ENCODE peak calls at places on chromosomes 12 and 14, in five cellular contexts. R is mammary epithelial cell, L is A549, G is breast epithelium, F is stomach. A is an unnamed sample.

GRCh38 chr12:6769681-6770080 is 2.6 kb upstream of the LAG3 start:
- DNase-seq in L (no peak), F (no peak), R (no peak), G (no peak), A (no peak)

GRCh38 chr12:52320784-52321400 is at the start of gene KRT83:
- DNase-seq in L (no peak), R (no peak), G (no peak), F (no peak), A (no peak)

GRCh38 chr12:132450391-132451171 is 39.4 kb upstream of the FBRSL1 start:
- DNase-seq in L (no peak), R (no peak), F (no peak), G (no peak), A (no peak)

GRCh38 chr14:65156568-65157366 is 54.5 kb upstream of the MAX start:
- DNase-seq in R (peak), F (no peak), L (no peak), G (no peak), A (peak)

GRCh38 chr12:105721051-105721825 is 390.7 kb downstream of the C12orf75 start:
- DNase-seq in G (no peak), R (no peak), F (no peak), L (no peak), A (no peak)

GRCh38 chr14:96754162-96754844 is 42.9 kb upstream of the VRK1 start:
- DNase-seq in G (no peak), L (peak), R (peak), F (no peak), A (no peak)

GRCh38 chr14:103562135-103562384 is 397 bp downstream of the BAG5 start:
- DNase-seq in L (no peak), F (no peak), R (no peak), G (no peak), A (no peak)

GRCh38 chr12:106044773-106045172 is 94.0 kb downstream of the NUAK1 start:
- DNase-seq in G (no peak), L (peak), R (no peak), F (no peak), A (peak)

GRCh38 chr12:28767836-28768348 is 381.2 kb upstream of the FAR2 start:
- DNase-seq in F (no peak), L (no peak), G (no peak), R (no peak), A (peak)

GRCh38 chr14:105248368-105249174 is at the start of gene BTBD6:
- DNase-seq in F (peak), G (peak), R (peak), L (peak), A (peak)

GRCh38 chr12:2082321-2082720 is 29.5 kb downstream of the CACNA1C start:
- DNase-seq in R (no peak), G (no peak), L (no peak), F (no peak), A (no peak)

GRCh38 chr14:49861581-49861922 is 9.0 kb upstream of the NEMF start:
- DNase-seq in F (peak), L (peak), R (peak), G (peak), A (peak)

GRCh38 chr12:9707864-9708808 is 24.8 kb downstream of the CLECL1 start:
- DNase-seq in F (peak), R (peak), L (peak), G (no peak), A (peak)

GRCh38 chr12:59719701-59720100 is 123.9 kb downstream of the SLC16A7 start:
- DNase-seq in R (no peak), F (no peak), G (no peak), L (no peak), A (no peak)

GRCh38 chr12:126534495-126534894 is 1469.3 kb downstream of the AACS start:
- DNase-seq in G (no peak), L (no peak), R (no peak), F (no peak), A (no peak)

GRCh38 chr12:111406474-111407370 is 999 bp downstream of the SH2B3 start:
- DNase-seq in F (no peak), L (no peak), R (no peak), G (no peak), A (no peak)

DNA sequence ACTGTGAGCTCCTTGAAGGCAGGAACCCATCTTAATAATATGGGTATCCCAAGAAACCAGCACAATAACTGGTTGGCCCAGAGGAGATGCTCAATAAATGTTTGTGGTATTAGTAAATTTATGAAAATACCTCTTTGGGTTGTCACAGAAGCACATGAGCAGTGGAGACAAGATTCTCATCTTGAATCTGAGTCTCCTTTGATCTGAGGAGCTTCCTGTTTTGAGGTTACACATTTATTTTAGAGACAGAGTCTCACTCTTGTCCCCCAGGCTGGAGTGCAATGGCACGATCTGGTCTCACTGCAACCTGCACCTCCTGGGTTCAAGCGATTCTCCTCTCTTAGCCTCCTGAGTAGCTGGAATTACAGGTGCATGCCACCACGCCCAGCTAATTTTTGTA is 247.4 kb downstream of the NRXN3 start:
- DNase-seq in F (no peak), G (no peak), R (no peak), L (no peak), A (no peak)
- TF ChIP-seq CTCF in F (no peak), G (no peak), R (no peak), L (no peak), A (no peak)

GRCh38 chr12:32390572-32391219 is 8.7 kb upstream of the FGD4 start:
- DNase-seq in R (no peak), L (peak), F (peak), G (no peak), A (peak)
- H3K4me3 ChIP-seq in R (peak), L (peak), F (peak), G (peak), A (peak)

GRCh38 chr12:18320976-18321375 is 59.7 kb downstream of the PIK3C2G start:
- DNase-seq in L (no peak), R (no peak), G (no peak), F (no peak), A (no peak)
- TF ChIP-seq CTCF in L (no peak), R (no peak), G (no peak), F (no peak), A (no peak)

GRCh38 chr14:50978521-50978871 is 34.2 kb upstream of the PYGL start:
- DNase-seq in R (no peak), L (no peak), G (no peak), F (no peak), A (no peak)

GRCh38 chr14:50978888-50979287 is 34.6 kb upstream of the PYGL start:
- DNase-seq in F (no peak), L (no peak), G (no peak), R (no peak), A (no peak)

GRCh38 chr14:50984061-50984710 is 39.9 kb upstream of the PYGL start:
- DNase-seq in L (no peak), G (no peak), F (no peak), R (no peak), A (no peak)

GRCh38 chr14:50977863-50978520 is 33.7 kb upstream of the PYGL start:
- DNase-seq in F (no peak), R (no peak), L (no peak), G (no peak), A (no peak)

DNA sequence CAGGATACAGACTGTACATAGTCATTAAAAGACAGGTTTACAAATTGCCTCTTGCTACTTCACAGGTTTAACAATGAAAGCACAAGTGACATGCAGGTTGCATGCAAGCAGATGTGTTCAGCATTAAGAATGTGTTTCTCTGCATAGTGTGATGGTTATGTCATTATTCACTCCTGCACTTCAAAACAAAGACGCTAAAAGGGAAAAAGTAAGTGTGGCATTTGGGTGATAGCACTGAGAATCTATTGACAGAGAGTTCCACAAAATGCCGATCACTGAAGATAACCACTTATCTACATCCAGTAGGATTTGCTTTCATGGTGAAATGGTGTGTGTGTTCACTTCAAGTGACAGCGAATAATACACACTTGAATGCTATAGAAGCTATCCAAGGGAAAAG is 36.2 kb upstream of the PYGL start:
- DNase-seq in F (no peak), L (no peak), G (no peak), R (no peak), A (no peak)
- H3K4me3 ChIP-seq in F (no peak), L (no peak), G (no peak), R (no peak), A (no peak)

GRCh38 chr14:23446291-23446851 is 10.9 kb upstream of the MYH7 start:
- DNase-seq in R (no peak), L (no peak), G (no peak), F (no peak), A (no peak)
- TF ChIP-seq CTCF in R (no peak), L (no peak), G (no peak), F (no peak), A (no peak)

GRCh38 chr12:24903305-24904088 is 45.4 kb downstream of the BCAT1 start:
- DNase-seq in F (no peak), R (peak), L (no peak), G (no peak), A (peak)
- H3K4me3 ChIP-seq in F (peak), R (peak), L (no peak), G (peak), A (peak)

GRCh38 chr12:94195483-94195882 is 47.1 kb downstream of the PLXNC1 start:
- DNase-seq in G (no peak), L (no peak), F (no peak), R (no peak), A (no peak)
- TF ChIP-seq CTCF in G (no peak), L (no peak), F (no peak), R (no peak), A (peak)